ENCODE peak calls at places on chromosome 15, in seven cellular contexts. V is HEK293T, U is GM12878, H is H1, E is HCT116, G is HepG2, Q is K562. D is an unnamed sample.

GRCh38 chr15:96160269-96160668 is 170.2 kb upstream of the NR2F2 start:
- DNase-seq in H (no peak), E (no peak), V (no peak), G (no peak), U (no peak), Q (no peak), D (no peak)

GRCh38 chr15:67090297-67091072 is 25.1 kb downstream of the SMAD3 start:
- DNase-seq in U (no peak), H (no peak), E (no peak), V (no peak), G (no peak), Q (no peak), D (no peak)

GRCh38 chr15:76147906-76148553 is 88.2 kb downstream of the TMEM266 start:
- DNase-seq in Q (peak), E (peak), G (no peak), V (peak), U (no peak), H (peak), D (peak)

GRCh38 chr15:50028323-50028722 is 90.7 kb downstream of the ATP8B4 start:
- DNase-seq in G (no peak), H (no peak), V (no peak), Q (no peak), E (no peak), U (no peak), D (no peak)

GRCh38 chr15:92205255-92205739 is 188.4 kb upstream of the ST8SIA2 start:
- DNase-seq in E (no peak), G (peak), U (no peak), H (peak), Q (no peak), V (no peak), D (peak)

GRCh38 chr15:83208357-83208661 is 686 bp upstream of the HDGFL3 start:
- DNase-seq in G (no peak), E (no peak), U (no peak), Q (no peak), H (no peak), V (no peak), D (no peak)

GRCh38 chr15:93467327-93467726 is 378.3 kb upstream of the RGMA start:
- DNase-seq in H (no peak), E (no peak), G (no peak), Q (no peak), U (no peak), V (no peak), D (no peak)

GRCh38 chr15:43777293-43777819 is 590 bp upstream of the ELL3 start:
- DNase-seq in Q (no peak), U (peak), G (peak), E (peak), H (peak), V (peak), D (peak)

GRCh38 chr15:35958021-35958420 is 412.1 kb upstream of the DPH6 start:
- DNase-seq in Q (no peak), V (no peak), U (no peak), G (no peak), H (no peak), E (no peak), D (no peak)

GRCh38 chr15:36808401-36809160 is 229.2 kb downstream of the CDIN1 start:
- DNase-seq in H (no peak), E (no peak), U (no peak), Q (no peak), G (peak), V (no peak), D (no peak)

GRCh38 chr15:64701482-64701881 is 73.9 kb downstream of the RBPMS2 start:
- DNase-seq in G (no peak), E (no peak), U (no peak), H (no peak), Q (no peak), V (no peak), D (no peak)

GRCh38 chr15:92832992-92833438 is 67.1 kb upstream of the CHD2 start:
- DNase-seq in E (no peak), Q (no peak), V (no peak), U (no peak), G (no peak), H (no peak), D (no peak)

GRCh38 chr15:62896969-62897486 is 145.5 kb upstream of the TPM1 start:
- DNase-seq in U (no peak), H (no peak), E (peak), Q (peak), G (peak), V (no peak), D (no peak)

GRCh38 chr15:22845289-22845900 is 6.9 kb downstream of the NIPA2 start:
- DNase-seq in E (no peak), U (no peak), Q (no peak), G (peak), V (no peak), H (no peak), D (peak)

GRCh38 chr15:45023659-45024320 is 795 bp downstream of the SORD start:
- DNase-seq in V (no peak), E (no peak), Q (peak), H (no peak), G (no peak), U (no peak), D (no peak)

GRCh38 chr15:82952156-82953081 is at the start of gene HOMER2:
- DNase-seq in G (peak), U (no peak), E (no peak), Q (peak), H (peak), V (peak), D (peak)

GRCh38 chr15:75170203-75170602 is 31.5 kb upstream of the C15orf39 start:
- DNase-seq in G (no peak), Q (no peak), H (no peak), E (no peak), U (no peak), V (no peak), D (no peak)

GRCh38 chr15:50148362-50148963 is 29.4 kb upstream of the ATP8B4 start:
- DNase-seq in E (peak), H (no peak), G (peak), U (no peak), Q (peak), V (peak), D (peak)

GRCh38 chr15:92355307-92355706 is 38.4 kb upstream of the ST8SIA2 start:
- DNase-seq in H (no peak), E (no peak), G (no peak), Q (no peak), U (no peak), V (no peak), D (no peak)

GRCh38 chr15:40421246-40422157 is 15.9 kb downstream of the IVD start:
- DNase-seq in V (peak), E (peak), U (no peak), Q (peak), G (peak), H (peak), D (peak)

GRCh38 chr15:64926661-64927060 is 15.0 kb downstream of the ANKDD1A start:
- DNase-seq in V (no peak), E (no peak), U (no peak), Q (no peak), G (no peak), H (no peak), D (no peak)

GRCh38 chr15:36960179-36960946 is 140.0 kb downstream of the MEIS2 start:
- DNase-seq in U (no peak), H (no peak), G (no peak), Q (no peak), V (no peak), E (no peak), D (no peak)

GRCh38 chr15:64828985-64829384 is 3.5 kb upstream of the PIF1 start:
- DNase-seq in E (peak), H (no peak), U (no peak), G (no peak), V (no peak), Q (no peak), D (no peak)

GRCh38 chr15:45111390-45112142 is 2.4 kb downstream of the DUOX2 start:
- DNase-seq in G (no peak), Q (no peak), V (no peak), U (no peak), H (peak), E (no peak), D (peak)

GRCh38 chr15:80660114-80660513 is 35.0 kb upstream of the ABHD17C start:
- DNase-seq in Q (no peak), V (peak), H (peak), U (no peak), E (no peak), G (peak), D (peak)

GRCh38 chr15:28023422-28023821 is 75.7 kb downstream of the OCA2 start:
- DNase-seq in H (peak), U (no peak), E (no peak), Q (no peak), G (no peak), V (no peak), D (no peak)

GRCh38 chr15:81254277-81255265 is 57.9 kb downstream of the IL16 start:
- DNase-seq in E (no peak), V (no peak), U (no peak), H (no peak), Q (no peak), G (no peak), D (no peak)

GRCh38 chr15:72034859-72035650 is 82.9 kb downstream of the MYO9A start:
- DNase-seq in V (no peak), Q (no peak), H (no peak), E (no peak), G (no peak), U (no peak), D (no peak)
- TF ChIP-seq SP1 in V (no peak), Q (no peak), H (no peak), E (no peak), G (no peak), U (no peak), D (no peak)

GRCh38 chr15:26651909-26652308 is 121.0 kb downstream of the GABRB3 start:
- DNase-seq in G (no peak), Q (no peak), V (no peak), E (no peak), U (no peak), H (no peak), D (no peak)
- TF ChIP-seq SP1 in G (no peak), Q (no peak), V (no peak), E (no peak), U (no peak), H (peak), D (no peak)

GRCh38 chr15:56533741-56534416 is 68.9 kb upstream of the MNS1 start:
- DNase-seq in E (no peak), H (no peak), G (no peak), U (no peak), V (no peak), Q (no peak), D (no peak)

GRCh38 chr15:56538901-56539545 is 74.1 kb upstream of the MNS1 start:
- DNase-seq in Q (no peak), E (no peak), U (no peak), V (no peak), G (no peak), H (no peak), D (no peak)

GRCh38 chr15:56532766-56533455 is 68.0 kb upstream of the MNS1 start:
- DNase-seq in G (no peak), H (no peak), U (no peak), Q (no peak), V (no peak), E (no peak), D (no peak)

DNA sequence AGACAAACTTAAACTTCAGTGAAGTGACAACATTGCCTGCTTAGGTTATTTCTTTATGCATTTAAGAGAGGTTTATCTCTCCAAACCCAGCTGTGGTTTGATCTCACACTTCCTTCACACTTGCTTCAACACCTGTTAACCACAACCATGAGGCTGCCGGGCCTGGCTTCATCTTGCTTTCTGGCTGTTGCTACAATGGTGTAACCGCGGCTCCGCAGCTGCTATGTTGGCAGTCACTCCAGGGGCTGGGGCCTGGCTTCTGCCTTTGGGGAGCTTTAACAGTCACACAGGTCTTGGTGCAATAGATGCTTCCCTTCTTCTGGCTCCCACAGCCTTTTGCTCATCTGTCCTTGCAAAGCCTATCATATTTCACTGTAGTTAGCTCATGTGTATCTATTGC is 72.9 kb upstream of the MNS1 start:
- DNase-seq in U (no peak), G (no peak), H (no peak), V (no peak), E (no peak), Q (no peak), D (no peak)
- TF ChIP-seq SP1 in U (no peak), G (no peak), H (no peak), V (no peak), E (no peak), Q (no peak), D (no peak)

GRCh38 chr15:48802867-48803266 is 8.0 kb downstream of the CEP152 start:
- DNase-seq in V (no peak), Q (no peak), U (no peak), E (no peak), H (no peak), G (no peak), D (no peak)
- TF ChIP-seq SP1 in V (no peak), Q (no peak), U (no peak), E (no peak), H (no peak), G (no peak), D (no peak)

DNA sequence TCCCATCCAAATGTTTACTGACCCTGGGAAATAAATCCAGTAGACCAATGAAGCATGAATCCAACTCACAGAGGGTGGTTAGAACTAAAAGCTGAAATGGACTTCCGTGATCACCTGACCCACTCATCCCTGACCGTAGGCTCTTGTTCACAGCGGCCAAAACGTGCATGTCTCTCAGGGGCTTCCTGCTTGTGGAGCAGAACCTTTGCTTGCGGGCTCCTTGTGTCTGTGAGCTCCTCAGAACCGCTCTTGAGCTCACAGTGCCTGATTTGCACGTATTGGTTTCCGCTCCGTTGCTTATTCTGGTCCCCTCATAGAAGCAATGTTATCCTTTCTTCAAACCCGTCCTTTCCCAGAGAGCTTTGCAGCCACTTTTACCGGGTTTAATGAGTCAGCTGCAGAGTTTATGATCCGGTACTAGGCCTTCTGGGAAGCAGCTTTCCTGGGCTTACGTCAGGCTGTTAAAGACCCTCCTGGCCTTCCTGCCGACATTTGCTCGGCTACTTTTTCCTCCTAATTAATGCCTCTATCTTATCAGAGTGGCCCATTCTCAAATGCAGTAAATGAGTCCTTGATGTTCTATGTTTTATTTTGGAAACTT is 35.4 kb downstream of the LIPC start:
- DNase-seq in G (peak), U (no peak), H (no peak), V (peak), Q (no peak), E (peak), D (no peak)
- TF ChIP-seq SP1 in G (no peak), U (no peak), H (no peak), V (no peak), Q (no peak), E (peak), D (no peak)

DNA sequence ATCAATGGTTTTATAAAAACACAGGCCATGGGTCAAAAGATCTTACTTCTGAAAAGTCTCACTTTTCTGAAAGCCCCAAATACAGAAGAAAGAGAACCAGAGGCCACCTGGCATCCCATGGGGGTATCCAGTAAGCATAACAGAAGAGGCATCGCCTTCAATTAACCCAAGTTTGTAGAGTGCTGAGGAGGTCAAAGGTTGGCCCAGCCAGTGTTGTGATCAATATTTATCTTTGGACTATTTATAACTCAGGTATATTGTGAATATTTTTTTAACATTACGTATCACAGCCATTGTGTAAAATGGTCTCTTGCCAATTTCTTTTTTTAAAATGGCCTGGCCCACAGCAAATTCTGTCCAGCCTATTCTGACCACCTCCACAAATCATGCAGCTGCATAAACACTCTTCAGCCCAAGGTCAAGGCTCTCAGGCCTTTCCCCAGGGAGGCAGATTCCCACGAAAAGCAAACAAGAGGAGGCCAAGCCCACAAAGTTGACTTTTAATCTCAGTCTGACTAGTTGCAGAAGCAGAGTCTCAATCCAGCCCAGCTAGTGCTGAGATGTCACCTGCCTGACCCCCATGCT is 26.2 kb upstream of the SPTBN5 start:
- DNase-seq in G (no peak), Q (no peak), H (no peak), U (no peak), V (no peak), E (no peak), D (no peak)
- TF ChIP-seq SP1 in G (no peak), Q (no peak), H (no peak), U (no peak), V (no peak), E (no peak), D (no peak)

DNA sequence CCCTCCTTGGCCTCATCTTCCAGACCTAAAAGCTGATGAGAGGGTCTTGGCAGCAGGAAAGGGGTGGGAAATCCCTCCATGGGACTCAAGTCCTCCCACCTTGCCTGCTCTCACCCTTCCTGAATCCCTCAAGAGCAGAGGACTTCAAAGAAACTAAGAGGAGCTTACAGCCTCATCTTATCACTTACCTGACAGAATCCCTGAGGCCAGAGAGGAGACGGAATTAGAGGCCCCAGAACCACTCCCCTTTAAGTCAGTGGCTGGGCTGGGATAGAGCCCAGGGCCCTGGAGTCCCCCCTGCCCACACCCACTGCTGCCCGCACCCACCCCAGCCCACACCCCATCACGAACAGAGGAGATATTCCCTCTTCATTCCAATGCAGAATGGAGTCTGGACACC is 15.2 kb downstream of the LOXL1 start:
- DNase-seq in Q (no peak), V (no peak), U (no peak), G (no peak), H (no peak), E (no peak), D (no peak)
- TF ChIP-seq SP1 in Q (no peak), V (no peak), U (no peak), G (no peak), H (no peak), E (no peak), D (no peak)

DNA sequence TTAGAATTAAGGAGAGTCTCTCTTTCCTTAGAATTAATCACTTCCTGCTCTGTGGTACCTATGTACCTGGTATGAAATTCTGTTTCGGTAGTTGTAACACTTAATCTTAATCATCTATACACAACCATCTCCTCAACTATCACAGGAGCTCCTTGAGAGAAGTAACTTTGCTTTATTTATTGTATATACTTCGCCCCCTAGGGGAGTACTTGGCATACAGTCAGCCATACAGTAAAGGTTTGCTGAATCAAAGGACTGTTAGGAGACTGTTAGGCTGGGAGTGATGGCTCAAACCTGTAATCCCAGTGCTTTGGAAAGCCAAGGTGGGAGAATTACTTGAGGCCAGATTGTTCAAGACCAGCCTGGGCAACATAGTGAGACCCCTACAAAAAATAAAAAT is 44.7 kb downstream of the RORA start:
- DNase-seq in H (no peak), E (no peak), U (no peak), Q (no peak), G (no peak), V (no peak), D (no peak)
- TF ChIP-seq SP1 in H (no peak), E (no peak), U (no peak), Q (no peak), G (no peak), V (no peak), D (no peak)

GRCh38 chr15:51647128-51647562 is 24.6 kb upstream of the DMXL2 start:
- DNase-seq in G (no peak), U (no peak), V (no peak), H (no peak), E (no peak), Q (peak), D (no peak)

GRCh38 chr15:51652084-51652668 is 29.1 kb upstream of the SCG3 start:
- DNase-seq in V (no peak), E (no peak), G (no peak), H (no peak), U (no peak), Q (peak), D (no peak)

GRCh38 chr15:51649659-51650521 is 27.3 kb upstream of the DMXL2 start:
- DNase-seq in H (no peak), V (peak), E (peak), Q (peak), U (peak), G (peak), D (no peak)
- TF ChIP-seq SP1 in H (no peak), V (no peak), E (no peak), Q (no peak), U (no peak), G (no peak), D (no peak)